ENCODE peak calls at places on chromosomes 16 and 17, in nine cellular contexts. One of them, this sample, is unnamed.
A peak's percentile ranks its signal among the peaks of the same experiment; 100 is the strongest.

GRCh38 chr16:65388592-65388991 is 266.7 kb upstream of the CDH11 start:
- DNase-seq in transverse colon: no peak
- DNase-seq in brain microvascular endothelial cell: peak; percentile 91
- DNase-seq in lower lobe of right lung: no peak
- DNase-seq in coronary artery: no peak
- DNase-seq in neural progenitor cell: no peak
- DNase-seq in cardiac muscle cell: peak; percentile 61
- DNase-seq in psoas muscle: no peak
- DNase-seq in CD4-positive, alpha-beta T cell: no peak
- DNase-seq in this sample: no peak

GRCh38 chr16:87350681-87351319 is 32.8 kb downstream of the FBXO31 start:
- DNase-seq in brain microvascular endothelial cell: no peak
- DNase-seq in neural progenitor cell: no peak
- DNase-seq in coronary artery: no peak
- DNase-seq in cardiac muscle cell: peak; percentile 19
- DNase-seq in CD4-positive, alpha-beta T cell: no peak
- DNase-seq in psoas muscle: peak; percentile 64
- DNase-seq in transverse colon: no peak
- DNase-seq in lower lobe of right lung: no peak
- DNase-seq in this sample: no peak

GRCh38 chr17:56319531-56319930 is 166.3 kb downstream of the ANKFN1 start:
- DNase-seq in coronary artery: no peak
- DNase-seq in psoas muscle: no peak
- DNase-seq in transverse colon: no peak
- DNase-seq in neural progenitor cell: peak; percentile 67
- DNase-seq in cardiac muscle cell: peak; percentile 13
- DNase-seq in brain microvascular endothelial cell: no peak
- DNase-seq in CD4-positive, alpha-beta T cell: no peak
- DNase-seq in lower lobe of right lung: no peak
- DNase-seq in this sample: peak; percentile 44

GRCh38 chr16:71439531-71439930 is 2.3 kb downstream of the TLE7 start:
- DNase-seq in neural progenitor cell: no peak
- DNase-seq in transverse colon: no peak
- DNase-seq in coronary artery: no peak
- DNase-seq in lower lobe of right lung: no peak
- DNase-seq in brain microvascular endothelial cell: no peak
- DNase-seq in psoas muscle: no peak
- DNase-seq in CD4-positive, alpha-beta T cell: no peak
- DNase-seq in cardiac muscle cell: peak; percentile 72
- DNase-seq in this sample: no peak

GRCh38 chr17:55496094-55496881 is 15.0 kb downstream of the SMIM36 start:
- DNase-seq in CD4-positive, alpha-beta T cell: no peak
- DNase-seq in coronary artery: no peak
- DNase-seq in transverse colon: peak; percentile 21
- DNase-seq in neural progenitor cell: no peak
- DNase-seq in lower lobe of right lung: no peak
- DNase-seq in psoas muscle: no peak
- DNase-seq in cardiac muscle cell: peak; percentile 94
- DNase-seq in brain microvascular endothelial cell: peak; percentile 31
- DNase-seq in this sample: peak; percentile 33

GRCh38 chr17:45361976-45362375 is 45.2 kb upstream of the MAP3K14 start:
- DNase-seq in transverse colon: no peak
- DNase-seq in CD4-positive, alpha-beta T cell: no peak
- DNase-seq in neural progenitor cell: no peak
- DNase-seq in coronary artery: peak; percentile 40
- DNase-seq in psoas muscle: no peak
- DNase-seq in brain microvascular endothelial cell: no peak
- DNase-seq in cardiac muscle cell: no peak
- DNase-seq in lower lobe of right lung: peak; percentile 22
- DNase-seq in this sample: no peak

GRCh38 chr16:82530883-82531282 is 95.9 kb upstream of the CDH13 start:
- DNase-seq in transverse colon: no peak
- DNase-seq in cardiac muscle cell: no peak
- DNase-seq in lower lobe of right lung: no peak
- DNase-seq in coronary artery: no peak
- DNase-seq in brain microvascular endothelial cell: no peak
- DNase-seq in neural progenitor cell: no peak
- DNase-seq in CD4-positive, alpha-beta T cell: no peak
- DNase-seq in psoas muscle: no peak
- DNase-seq in this sample: no peak

GRCh38 chr17:44913676-44914075 is 1.6 kb downstream of the GFAP start:
- DNase-seq in neural progenitor cell: no peak
- DNase-seq in lower lobe of right lung: peak; percentile 16
- DNase-seq in cardiac muscle cell: no peak
- DNase-seq in coronary artery: no peak
- DNase-seq in psoas muscle: no peak
- DNase-seq in CD4-positive, alpha-beta T cell: no peak
- DNase-seq in brain microvascular endothelial cell: no peak
- DNase-seq in transverse colon: no peak
- DNase-seq in this sample: no peak

GRCh38 chr17:17350491-17351355 is 47.5 kb downstream of the NT5M start:
- DNase-seq in neural progenitor cell: peak; percentile 38
- DNase-seq in coronary artery: peak; percentile 65
- DNase-seq in brain microvascular endothelial cell: peak; percentile 24
- DNase-seq in psoas muscle: no peak
- DNase-seq in cardiac muscle cell: no peak
- DNase-seq in transverse colon: no peak
- DNase-seq in CD4-positive, alpha-beta T cell: no peak
- DNase-seq in lower lobe of right lung: no peak
- DNase-seq in this sample: peak; percentile 31

GRCh38 chr17:59355695-59356323 is 24.4 kb downstream of the YPEL2 start:
- DNase-seq in coronary artery: no peak
- DNase-seq in transverse colon: no peak
- DNase-seq in neural progenitor cell: no peak
- DNase-seq in brain microvascular endothelial cell: no peak
- DNase-seq in lower lobe of right lung: no peak
- DNase-seq in psoas muscle: no peak
- DNase-seq in CD4-positive, alpha-beta T cell: no peak
- DNase-seq in cardiac muscle cell: no peak
- DNase-seq in this sample: no peak

GRCh38 chr16:53154513-53154912 is 99.7 kb downstream of the CHD9 start:
- DNase-seq in CD4-positive, alpha-beta T cell: no peak
- DNase-seq in brain microvascular endothelial cell: peak; percentile 8
- DNase-seq in cardiac muscle cell: peak; percentile 11
- DNase-seq in transverse colon: no peak
- DNase-seq in lower lobe of right lung: no peak
- DNase-seq in neural progenitor cell: no peak
- DNase-seq in psoas muscle: no peak
- DNase-seq in coronary artery: no peak
- DNase-seq in this sample: no peak

GRCh38 chr17:46772013-46772878 is 46.2 kb downstream of the WNT3 start:
- DNase-seq in psoas muscle: peak; percentile 35
- DNase-seq in lower lobe of right lung: peak; percentile 71
- DNase-seq in cardiac muscle cell: no peak
- DNase-seq in brain microvascular endothelial cell: no peak
- DNase-seq in CD4-positive, alpha-beta T cell: no peak
- DNase-seq in neural progenitor cell: peak; percentile 74
- DNase-seq in transverse colon: peak; percentile 59
- DNase-seq in coronary artery: no peak
- DNase-seq in this sample: no peak

GRCh38 chr16:21159281-21159951 is 942 bp downstream of the LDAF1 start:
- DNase-seq in lower lobe of right lung: peak; percentile 81
- DNase-seq in CD4-positive, alpha-beta T cell: no peak
- DNase-seq in neural progenitor cell: peak; percentile 71
- DNase-seq in cardiac muscle cell: no peak
- DNase-seq in transverse colon: peak; percentile 63
- DNase-seq in coronary artery: peak; percentile 79
- DNase-seq in brain microvascular endothelial cell: no peak
- DNase-seq in psoas muscle: peak; percentile 48
- DNase-seq in this sample: peak; percentile 39

GRCh38 chr17:74011963-74012362 is 191.5 kb upstream of the RPL38 start:
- DNase-seq in coronary artery: no peak
- DNase-seq in transverse colon: no peak
- DNase-seq in lower lobe of right lung: no peak
- DNase-seq in brain microvascular endothelial cell: no peak
- DNase-seq in cardiac muscle cell: no peak
- DNase-seq in CD4-positive, alpha-beta T cell: no peak
- DNase-seq in neural progenitor cell: no peak
- DNase-seq in psoas muscle: no peak
- DNase-seq in this sample: no peak
- TF ChIP-seq CTCF in coronary artery: no peak
- TF ChIP-seq CTCF in transverse colon: no peak
- TF ChIP-seq CTCF in lower lobe of right lung: no peak
- TF ChIP-seq CTCF in brain microvascular endothelial cell: no peak
- TF ChIP-seq CTCF in cardiac muscle cell: no peak
- TF ChIP-seq CTCF in CD4-positive, alpha-beta T cell: no peak
- TF ChIP-seq CTCF in neural progenitor cell: no peak
- TF ChIP-seq CTCF in psoas muscle: no peak
- TF ChIP-seq CTCF in this sample: no peak

GRCh38 chr17:32831223-32831622 is 45.7 kb downstream of the MYO1D start:
- DNase-seq in CD4-positive, alpha-beta T cell: no peak
- DNase-seq in cardiac muscle cell: no peak
- DNase-seq in transverse colon: no peak
- DNase-seq in neural progenitor cell: no peak
- DNase-seq in psoas muscle: no peak
- DNase-seq in lower lobe of right lung: no peak
- DNase-seq in brain microvascular endothelial cell: no peak
- DNase-seq in coronary artery: no peak
- DNase-seq in this sample: no peak

GRCh38 chr17:32831627-32832243 is 45.2 kb downstream of the MYO1D start:
- DNase-seq in transverse colon: no peak
- DNase-seq in psoas muscle: no peak
- DNase-seq in neural progenitor cell: no peak
- DNase-seq in cardiac muscle cell: no peak
- DNase-seq in CD4-positive, alpha-beta T cell: no peak
- DNase-seq in coronary artery: no peak
- DNase-seq in lower lobe of right lung: no peak
- DNase-seq in brain microvascular endothelial cell: no peak
- DNase-seq in this sample: no peak

GRCh38 chr17:32826076-32826475 is 50.8 kb downstream of the MYO1D start:
- DNase-seq in neural progenitor cell: no peak
- DNase-seq in lower lobe of right lung: no peak
- DNase-seq in psoas muscle: no peak
- DNase-seq in cardiac muscle cell: no peak
- DNase-seq in brain microvascular endothelial cell: no peak
- DNase-seq in CD4-positive, alpha-beta T cell: no peak
- DNase-seq in transverse colon: no peak
- DNase-seq in coronary artery: no peak
- DNase-seq in this sample: no peak

GRCh38 chr17:32827227-32827626 is 49.7 kb downstream of the MYO1D start:
- DNase-seq in cardiac muscle cell: no peak
- DNase-seq in psoas muscle: no peak
- DNase-seq in CD4-positive, alpha-beta T cell: no peak
- DNase-seq in lower lobe of right lung: no peak
- DNase-seq in coronary artery: no peak
- DNase-seq in brain microvascular endothelial cell: no peak
- DNase-seq in neural progenitor cell: no peak
- DNase-seq in transverse colon: no peak
- DNase-seq in this sample: no peak

GRCh38 chr17:32828822-32829221 is 48.1 kb downstream of the MYO1D start:
- DNase-seq in coronary artery: no peak
- DNase-seq in brain microvascular endothelial cell: no peak
- DNase-seq in transverse colon: no peak
- DNase-seq in lower lobe of right lung: no peak
- DNase-seq in CD4-positive, alpha-beta T cell: no peak
- DNase-seq in cardiac muscle cell: no peak
- DNase-seq in neural progenitor cell: no peak
- DNase-seq in psoas muscle: no peak
- DNase-seq in this sample: no peak
- H3K27ac ChIP-seq in coronary artery: peak overlapping the region; percentile 87
- H3K27ac ChIP-seq in brain microvascular endothelial cell: no peak overlapping the region
- H3K27ac ChIP-seq in transverse colon: peak overlapping the region; percentile 88
- H3K27ac ChIP-seq in lower lobe of right lung: no peak overlapping the region
- H3K27ac ChIP-seq in CD4-positive, alpha-beta T cell: no peak overlapping the region
- H3K27ac ChIP-seq in cardiac muscle cell: no peak overlapping the region
- H3K27ac ChIP-seq in neural progenitor cell: no peak overlapping the region
- H3K27ac ChIP-seq in psoas muscle: no peak overlapping the region
- H3K27ac ChIP-seq in this sample: no peak overlapping the region

GRCh38 chr17:35540589-35541404 is 3.3 kb upstream of the SLFN12L start:
- DNase-seq in CD4-positive, alpha-beta T cell: no peak
- DNase-seq in neural progenitor cell: no peak
- DNase-seq in transverse colon: peak; percentile 49
- DNase-seq in brain microvascular endothelial cell: peak; percentile 36
- DNase-seq in lower lobe of right lung: peak; percentile 69
- DNase-seq in cardiac muscle cell: peak; percentile 52
- DNase-seq in coronary artery: no peak
- DNase-seq in psoas muscle: peak; percentile 25
- DNase-seq in this sample: peak; percentile 54
- TF ChIP-seq CTCF in CD4-positive, alpha-beta T cell: no peak
- TF ChIP-seq CTCF in neural progenitor cell: no peak
- TF ChIP-seq CTCF in transverse colon: no peak
- TF ChIP-seq CTCF in brain microvascular endothelial cell: no peak
- TF ChIP-seq CTCF in lower lobe of right lung: no peak
- TF ChIP-seq CTCF in cardiac muscle cell: no peak
- TF ChIP-seq CTCF in coronary artery: no peak
- TF ChIP-seq CTCF in psoas muscle: no peak
- TF ChIP-seq CTCF in this sample: no peak

GRCh38 chr16:85390511-85391174 is 222.5 kb upstream of the GSE1 start:
- DNase-seq in neural progenitor cell: no peak
- DNase-seq in CD4-positive, alpha-beta T cell: no peak
- DNase-seq in psoas muscle: peak; percentile 88
- DNase-seq in cardiac muscle cell: peak; percentile 95
- DNase-seq in coronary artery: peak; percentile 86
- DNase-seq in brain microvascular endothelial cell: peak; percentile 90
- DNase-seq in transverse colon: peak; percentile 89
- DNase-seq in lower lobe of right lung: peak; percentile 59
- DNase-seq in this sample: peak; percentile 90

GRCh38 chr16:85392756-85393673 is 220.1 kb upstream of the GSE1 start:
- DNase-seq in psoas muscle: no peak
- DNase-seq in transverse colon: no peak
- DNase-seq in brain microvascular endothelial cell: no peak
- DNase-seq in neural progenitor cell: no peak
- DNase-seq in coronary artery: no peak
- DNase-seq in cardiac muscle cell: no peak
- DNase-seq in CD4-positive, alpha-beta T cell: no peak
- DNase-seq in lower lobe of right lung: peak; percentile 34
- DNase-seq in this sample: no peak

GRCh38 chr16:85391769-85392583 is 221.1 kb upstream of the GSE1 start:
- DNase-seq in transverse colon: no peak
- DNase-seq in coronary artery: no peak
- DNase-seq in CD4-positive, alpha-beta T cell: no peak
- DNase-seq in lower lobe of right lung: peak; percentile 25
- DNase-seq in cardiac muscle cell: no peak
- DNase-seq in psoas muscle: no peak
- DNase-seq in brain microvascular endothelial cell: no peak
- DNase-seq in neural progenitor cell: no peak
- DNase-seq in this sample: no peak

GRCh38 chr16:85389679-85390470 is 223.2 kb upstream of the GSE1 start:
- DNase-seq in psoas muscle: no peak
- DNase-seq in cardiac muscle cell: no peak
- DNase-seq in CD4-positive, alpha-beta T cell: no peak
- DNase-seq in brain microvascular endothelial cell: no peak
- DNase-seq in neural progenitor cell: no peak
- DNase-seq in lower lobe of right lung: peak; percentile 36
- DNase-seq in transverse colon: no peak
- DNase-seq in coronary artery: no peak
- DNase-seq in this sample: no peak

DNA sequence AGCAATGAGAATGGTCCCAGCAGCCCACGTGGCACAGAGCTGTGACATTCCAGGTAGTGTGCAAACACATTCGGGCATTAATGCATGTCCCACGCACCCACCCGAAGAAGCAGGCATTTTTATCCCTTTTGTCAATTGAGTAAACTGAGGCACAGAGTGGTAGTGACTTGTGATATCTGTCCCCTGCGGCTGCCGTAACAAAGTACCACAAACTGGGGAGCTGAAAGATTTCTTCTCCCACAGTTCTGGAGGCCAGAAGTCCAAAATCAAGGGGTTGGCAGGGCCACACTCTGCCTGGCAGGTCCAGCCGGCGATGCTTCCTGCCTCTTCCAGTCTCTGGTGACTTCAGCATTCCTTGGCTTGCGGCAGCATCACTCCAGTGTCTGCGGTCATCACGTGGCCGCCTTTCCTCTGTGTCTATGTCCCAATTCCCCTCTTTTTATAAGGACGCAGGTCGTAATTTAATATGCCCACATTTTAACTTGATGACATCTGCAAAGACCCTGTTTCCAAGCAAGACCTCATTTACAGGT is 221.9 kb upstream of the GSE1 start:
- DNase-seq in psoas muscle: no peak
- DNase-seq in cardiac muscle cell: no peak
- DNase-seq in lower lobe of right lung: peak; percentile 22
- DNase-seq in neural progenitor cell: no peak
- DNase-seq in brain microvascular endothelial cell: no peak
- DNase-seq in coronary artery: no peak
- DNase-seq in CD4-positive, alpha-beta T cell: no peak
- DNase-seq in transverse colon: no peak
- DNase-seq in this sample: no peak
- H3K27ac ChIP-seq in psoas muscle: no peak overlapping the region
- H3K27ac ChIP-seq in cardiac muscle cell: no peak overlapping the region
- H3K27ac ChIP-seq in lower lobe of right lung: no peak overlapping the region
- H3K27ac ChIP-seq in neural progenitor cell: no peak overlapping the region
- H3K27ac ChIP-seq in brain microvascular endothelial cell: peak overlapping the region; percentile 25
- H3K27ac ChIP-seq in coronary artery: peak overlapping the region; percentile 67
- H3K27ac ChIP-seq in CD4-positive, alpha-beta T cell: no peak overlapping the region
- H3K27ac ChIP-seq in transverse colon: peak overlapping the region; percentile 44
- H3K27ac ChIP-seq in this sample: peak overlapping the region; percentile 98